ENCODE peak calls at places on chromosomes 4 and X, in six cellular contexts. D is HCT116, E is WTC11, W is HepG2, F is GM12878, M is H1. R is an unnamed sample.

GRCh38 chrX:132169554-132169953 is 41.7 kb upstream of the FRMD7 start:
- DNase-seq in D (no peak), E (no peak), W (peak), F (no peak), M (no peak), R (no peak)

GRCh38 chrX:22276781-22277180 is 4.1 kb downstream of the CBLL2 start:
- DNase-seq in D (no peak), E (no peak), W (no peak), F (no peak), M (no peak), R (no peak)

GRCh38 chrX:48573690-48574269 is 504 bp upstream of the RBM3 start:
- DNase-seq in D (no peak), E (no peak), W (no peak), F (no peak), M (no peak), R (peak)

GRCh38 chrX:45760187-45760742 is 559.6 kb upstream of the DIPK2B start:
- DNase-seq in D (no peak), E (no peak), W (no peak), F (no peak), M (no peak), R (no peak)

GRCh38 chrX:53717205-53717604 is 30.7 kb upstream of the HUWE1 start:
- DNase-seq in D (no peak), E (no peak), W (no peak), F (peak), M (no peak), R (no peak)

GRCh38 chrX:45850197-45850774 is 649.6 kb upstream of the DIPK2B start:
- DNase-seq in D (no peak), E (peak), W (no peak), F (no peak), M (no peak), R (no peak)

GRCh38 chr4:141339386-141339785 is 118.7 kb downstream of the ZNF330 start:
- DNase-seq in D (no peak), E (no peak), W (no peak), F (no peak), M (no peak), R (no peak)

GRCh38 chrX:76014321-76014720 is 158.5 kb upstream of the PBDC1 start:
- DNase-seq in D (no peak), E (no peak), W (no peak), F (no peak), M (no peak), R (no peak)

GRCh38 chrX:2609431-2610238 is 81.5 kb upstream of the CD99 start:
- DNase-seq in D (no peak), E (no peak), W (no peak), F (no peak), M (no peak), R (no peak)

GRCh38 chr4:140298001-140298400 is 75.4 kb upstream of the SCOC start:
- DNase-seq in D (no peak), E (no peak), W (no peak), F (no peak), M (no peak), R (no peak)

GRCh38 chr4:98928131-98928504 is 815 bp downstream of the EIF4E start:
- DNase-seq in D (peak), E (peak), W (peak), F (no peak), M (peak), R (peak)

GRCh38 chrX:69032601-69033000 is 132.7 kb downstream of the PJA1 start:
- DNase-seq in D (peak), E (no peak), W (no peak), F (no peak), M (no peak), R (no peak)

GRCh38 chr4:72842323-72842722 is 227.2 kb downstream of the COX18 start:
- DNase-seq in D (no peak), E (no peak), W (no peak), F (no peak), M (no peak), R (no peak)

GRCh38 chr4:39427477-39428119 is 20.9 kb downstream of the KLB start:
- DNase-seq in D (no peak), E (no peak), W (no peak), F (no peak), M (no peak), R (peak)

GRCh38 chr4:8915201-8916200 is 43.9 kb upstream of the HMX1 start:
- DNase-seq in D (no peak), E (no peak), W (no peak), F (no peak), M (no peak), R (no peak)

GRCh38 chr4:113945906-113946305 is 33.5 kb downstream of the ARSJ start:
- DNase-seq in D (no peak), E (no peak), W (no peak), F (no peak), M (no peak), R (no peak)

GRCh38 chrX:133921764-133922389 is 63.5 kb downstream of the GPC3 start:
- DNase-seq in D (peak), E (peak), W (peak), F (no peak), M (peak), R (peak)

GRCh38 chr4:175435437-175435836 is 376.6 kb downstream of the GPM6A start:
- DNase-seq in D (no peak), E (no peak), W (no peak), F (no peak), M (no peak), R (no peak)

GRCh38 chrX:130895299-130895698 is 7.7 kb downstream of the ENOX2 start:
- DNase-seq in D (no peak), E (no peak), W (no peak), F (no peak), M (no peak), R (no peak)

GRCh38 chr4:133594246-133595207 is 445.4 kb downstream of the PCDH10 start:
- DNase-seq in D (no peak), E (no peak), W (no peak), F (no peak), M (no peak), R (no peak)

GRCh38 chr4:138485498-138485897 is 243.3 kb upstream of the SLC7A11 start:
- DNase-seq in D (no peak), E (no peak), W (no peak), F (no peak), M (no peak), R (no peak)

GRCh38 chr4:6674500-6675149 is 19.1 kb upstream of the S100P start:
- DNase-seq in D (peak), E (no peak), W (peak), F (peak), M (no peak), R (no peak)

GRCh38 chr4:101756181-101756580 is 34.3 kb upstream of the BANK1 start:
- DNase-seq in D (no peak), E (no peak), W (no peak), F (no peak), M (no peak), R (no peak)

GRCh38 chrX:45434231-45434630 is 233.6 kb upstream of the DIPK2B start:
- DNase-seq in D (no peak), E (no peak), W (no peak), F (no peak), M (no peak), R (no peak)

GRCh38 chrX:5236749-5237148 is 991.9 kb downstream of the NLGN4X start:
- DNase-seq in D (no peak), E (no peak), W (no peak), F (no peak), M (no peak), R (no peak)

GRCh38 chr4:84917869-84918600 is 48.5 kb downstream of the WDFY3 start:
- DNase-seq in D (no peak), E (no peak), W (no peak), F (no peak), M (no peak), R (no peak)

GRCh38 chr4:123397276-123398150 is 918 bp downstream of the SPRY1 start:
- DNase-seq in D (peak), E (peak), W (peak), F (no peak), M (no peak), R (no peak)

GRCh38 chr4:169079942-169080827 is 70.1 kb upstream of the CBR4 start:
- DNase-seq in D (no peak), E (no peak), W (peak), F (peak), M (no peak), R (peak)

GRCh38 chr4:173370130-173370476 is 651 bp upstream of the SAP30 start:
- DNase-seq in D (no peak), E (peak), W (no peak), F (no peak), M (no peak), R (peak)

GRCh38 chrX:39263946-39264483 is 462.8 kb downstream of the MID1IP1 start:
- DNase-seq in D (no peak), E (no peak), W (no peak), F (no peak), M (no peak), R (no peak)

GRCh38 chr4:37438880-37439279 is 194.3 kb downstream of the NWD2 start:
- DNase-seq in D (no peak), E (no peak), W (no peak), F (no peak), M (no peak), R (no peak)

GRCh38 chrX:40832723-40833122 is 97.4 kb upstream of the MED14 start:
- DNase-seq in D (no peak), E (no peak), W (no peak), F (no peak), M (no peak), R (no peak)

GRCh38 chrX:151754042-151754419 is 19.5 kb downstream of the CNGA2 start:
- DNase-seq in D (peak), E (no peak), W (no peak), F (no peak), M (no peak), R (no peak)

GRCh38 chr4:147173317-147173716 is 227.7 kb upstream of the TTC29 start:
- DNase-seq in D (no peak), E (no peak), W (no peak), F (no peak), M (no peak), R (no peak)

GRCh38 chr4:24054910-24055309 is 165.1 kb upstream of the PPARGC1A start:
- DNase-seq in D (no peak), E (no peak), W (no peak), F (no peak), M (no peak), R (no peak)

GRCh38 chrX:134374294-134374693 is 85.7 kb upstream of the HPRT1 start:
- DNase-seq in D (no peak), E (no peak), W (no peak), F (no peak), M (no peak), R (no peak)

GRCh38 chr4:42167709-42168108 is 15.3 kb upstream of the BEND4 start:
- DNase-seq in D (no peak), E (no peak), W (no peak), F (peak), M (no peak), R (no peak)

GRCh38 chrX:48461830-48462229 is 8.2 kb downstream of the SLC38A5 start:
- DNase-seq in D (no peak), E (no peak), W (no peak), F (no peak), M (no peak), R (no peak)

GRCh38 chr4:186746581-186746980 is 22.9 kb upstream of the FAT1 start:
- DNase-seq in D (no peak), E (no peak), W (no peak), F (no peak), M (no peak), R (no peak)

DNA sequence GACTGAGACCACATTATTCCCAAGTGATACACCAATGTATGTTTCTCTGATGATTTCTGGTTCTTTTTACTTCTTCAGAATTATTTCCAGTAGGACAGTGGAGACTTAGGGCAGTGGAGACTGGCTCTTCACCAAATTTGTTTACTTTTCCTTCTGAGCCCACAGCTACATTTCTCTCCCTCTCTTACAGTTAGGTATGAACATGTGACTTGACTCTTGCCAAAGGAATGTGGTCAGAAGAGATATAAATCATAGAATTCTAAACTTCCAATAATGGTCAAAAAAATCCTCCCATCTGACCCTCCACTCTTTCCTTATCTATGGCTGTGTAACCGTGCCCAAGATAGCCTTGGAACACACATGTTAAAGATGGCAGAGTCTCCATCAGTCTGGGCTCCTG is 261.0 kb downstream of the COL25A1 start:
- DNase-seq in D (no peak), E (no peak), W (no peak), F (no peak), M (no peak), R (no peak)
- TF ChIP-seq ATF3 in D (no peak), E (no peak), W (no peak), F (no peak), M (no peak), R (no peak)

GRCh38 chr4:153808175-153808574 is 19.3 kb upstream of the SFRP2 start:
- DNase-seq in D (no peak), E (no peak), W (no peak), F (no peak), M (no peak), R (no peak)

GRCh38 chr4:153804742-153805141 is 15.9 kb upstream of the SFRP2 start:
- DNase-seq in D (no peak), E (no peak), W (no peak), F (no peak), M (no peak), R (no peak)

GRCh38 chr4:153806073-153806472 is 17.2 kb upstream of the SFRP2 start:
- DNase-seq in D (no peak), E (no peak), W (no peak), F (no peak), M (no peak), R (no peak)

GRCh38 chr4:153809916-153810810 is 21.3 kb upstream of the SFRP2 start:
- DNase-seq in D (no peak), E (no peak), W (no peak), F (no peak), M (no peak), R (no peak)

DNA sequence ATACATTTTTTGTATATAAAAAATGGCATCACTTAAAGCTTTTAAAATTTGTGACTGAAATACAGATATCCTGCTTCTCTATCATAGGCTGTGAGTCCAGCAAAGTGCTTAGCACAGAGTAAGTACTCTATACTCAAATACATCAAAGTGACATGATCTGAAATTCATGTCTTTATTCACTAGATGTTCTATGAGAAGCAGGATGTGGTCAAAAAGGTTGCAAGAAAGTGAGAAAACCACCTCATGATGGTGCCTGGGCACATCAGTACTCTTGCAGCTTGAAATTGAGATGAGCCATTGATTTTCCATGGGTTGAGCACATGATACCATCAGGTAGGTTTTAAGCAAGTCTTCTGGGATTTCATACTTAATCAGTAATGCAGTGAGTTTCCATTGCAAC is 20.4 kb upstream of the SFRP2 start:
- DNase-seq in D (no peak), E (no peak), W (no peak), F (peak), M (no peak), R (no peak)
- TF ChIP-seq ATF3 in D (no peak), E (no peak), W (no peak), F (no peak), M (no peak), R (no peak)

GRCh38 chr4:1215347-1216075 is 33.4 kb downstream of the CTBP1 start:
- DNase-seq in D (no peak), E (no peak), W (no peak), F (peak), M (no peak), R (no peak)
- TF ChIP-seq ATF3 in D (no peak), E (no peak), W (no peak), F (no peak), M (no peak), R (no peak)

DNA sequence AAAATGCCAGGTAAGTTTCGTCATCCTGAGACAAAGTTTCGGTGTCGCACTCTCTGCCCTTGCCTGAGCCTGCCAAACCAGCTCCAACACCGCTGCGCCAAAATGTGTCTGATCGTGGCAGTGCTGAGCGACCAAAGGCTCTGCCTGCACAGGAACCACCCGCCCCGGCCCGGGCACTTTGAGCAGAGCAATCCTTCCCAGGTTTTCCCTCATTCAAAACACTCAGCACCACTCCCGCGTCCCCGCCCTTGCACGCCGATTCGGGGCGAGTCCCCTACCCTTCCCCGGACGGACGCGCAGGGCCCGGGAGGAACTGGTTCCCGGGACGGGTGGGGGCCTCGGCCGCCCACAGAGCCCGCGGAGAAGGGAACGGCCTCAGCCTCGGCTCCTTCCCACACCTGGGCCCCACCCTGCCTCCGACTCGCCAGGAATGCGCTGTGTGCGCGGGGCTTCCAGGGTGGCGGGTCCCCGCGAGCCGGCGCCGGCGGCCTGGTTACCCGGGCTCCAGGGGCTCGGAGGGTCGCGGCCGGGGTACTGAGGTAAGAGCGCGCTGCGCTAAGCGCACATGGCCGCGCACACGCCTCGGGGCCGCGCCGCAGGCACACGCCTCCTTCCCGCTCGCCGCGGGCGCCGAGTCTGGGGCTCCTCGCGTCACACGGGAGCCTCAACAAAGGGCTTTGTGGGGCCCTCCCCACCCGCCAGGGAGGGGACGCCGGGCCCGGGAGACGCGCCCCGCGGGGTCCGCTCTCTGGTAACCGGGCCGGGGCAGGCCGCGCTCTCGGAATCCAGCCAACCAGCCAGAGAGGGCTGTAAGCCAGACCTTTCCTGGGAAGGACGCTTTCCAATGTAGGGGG is at the start of gene C4orf36:
- DNase-seq in D (peak), E (peak), W (no peak), F (no peak), M (peak), R (peak)
- TF ChIP-seq ATF3 in D (no peak), E (no peak), W (no peak), F (no peak), M (no peak), R (no peak)

GRCh38 chr4:69489856-69490255 is 5.8 kb downstream of the UGT2B4 start:
- DNase-seq in D (no peak), E (no peak), W (no peak), F (no peak), M (no peak), R (no peak)
- TF ChIP-seq ATF3 in D (no peak), E (no peak), W (no peak), F (no peak), M (no peak), R (no peak)

GRCh38 chr4:124275-125081 is at the start of gene ZNF718:
- DNase-seq in D (no peak), E (peak), W (no peak), F (peak), M (peak), R (peak)
- TF ChIP-seq ATF3 in D (no peak), E (no peak), W (no peak), F (no peak), M (no peak), R (no peak)

DNA sequence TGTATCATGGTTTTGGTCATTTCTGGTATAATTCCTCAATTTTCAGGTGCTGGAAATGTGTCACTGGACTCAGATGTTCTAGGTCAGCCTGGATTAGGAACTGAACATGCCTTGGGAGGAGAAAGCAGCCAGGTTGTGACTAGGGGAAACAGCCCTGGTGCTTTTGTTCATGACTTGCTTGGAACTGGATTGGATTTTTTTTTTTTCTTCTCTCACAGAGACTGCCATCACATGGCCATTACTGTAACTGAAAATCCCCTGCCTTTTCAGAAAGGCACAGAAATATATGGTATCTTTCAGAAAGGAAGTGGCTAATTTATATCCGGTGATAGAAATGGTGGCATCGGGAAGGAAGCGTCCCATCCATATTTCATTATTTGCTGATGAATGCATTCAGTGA is 34.6 kb downstream of the SEPTIN11 start:
- DNase-seq in D (no peak), E (no peak), W (peak), F (peak), M (no peak), R (peak)
- TF ChIP-seq ATF3 in D (no peak), E (no peak), W (no peak), F (no peak), M (no peak), R (no peak)

DNA sequence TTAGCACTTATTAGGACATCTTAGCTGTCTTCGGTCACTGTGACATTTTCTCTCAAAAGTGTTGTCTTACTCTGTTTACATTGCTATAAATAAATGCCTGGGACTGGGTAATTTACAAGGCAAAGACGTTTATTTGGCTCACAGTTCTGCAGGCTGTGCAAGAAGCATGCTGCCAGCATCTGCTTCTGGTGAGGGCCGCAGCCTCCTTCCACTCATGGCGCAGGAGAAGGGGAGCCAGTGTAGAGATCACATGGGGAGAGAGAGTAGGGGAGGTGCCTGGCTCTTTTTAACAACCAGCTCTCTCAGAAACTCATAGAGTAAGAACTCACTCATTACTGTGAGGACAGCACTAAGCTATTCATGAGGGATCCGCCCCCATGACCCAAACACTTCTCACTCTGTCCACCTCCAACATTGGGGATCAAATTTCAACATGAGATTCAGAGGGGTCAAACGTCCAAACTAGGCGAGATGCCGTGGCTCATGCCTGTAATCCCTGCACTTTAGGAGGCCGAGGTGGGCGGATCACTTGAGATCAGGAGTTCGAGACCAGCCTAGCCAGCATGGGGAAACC is 43.5 kb upstream of the HERC6 start:
- DNase-seq in D (no peak), E (no peak), W (peak), F (no peak), M (no peak), R (peak)
- TF ChIP-seq ATF3 in D (no peak), E (no peak), W (no peak), F (no peak), M (no peak), R (no peak)

GRCh38 chrX:108834036-108834435 is 97.7 kb upstream of the IRS4 start:
- DNase-seq in D (no peak), E (no peak), W (no peak), F (no peak), M (no peak), R (no peak)
- TF ChIP-seq ATF3 in D (no peak), E (no peak), W (no peak), F (no peak), M (no peak), R (no peak)

R was measured in K562.